ENCODE peak calls at places on chromosome 13, in eight cellular contexts. N is spleen, I is mammary epithelial cell, O is fibroblast of pulmonary artery, X is keratinocyte, F is HFF-Myc, T is choroid plexus epithelial cell, R is uterus. A is an unnamed sample.

GRCh38 chr13:53445682-53446081 is 417.1 kb downstream of the OLFM4 start:
- DNase-seq in X (no peak), T (no peak), I (no peak), N (no peak), R (no peak), O (no peak), F (no peak), A (no peak)

GRCh38 chr13:97211357-97211756 is 10.8 kb upstream of the MBNL2 start:
- DNase-seq in X (no peak), N (no peak), R (no peak), O (no peak), F (no peak), T (no peak), I (peak; percentile 45), A (no peak)

GRCh38 chr13:74886496-74886895 is 595.5 kb downstream of the TBC1D4 start:
- DNase-seq in X (no peak), T (peak; percentile 76), F (no peak), N (no peak), O (peak; percentile 34), I (peak; percentile 34), R (no peak), A (peak; percentile 53)

GRCh38 chr13:45928843-45929242 is 77.3 kb upstream of the SIAH3 start:
- DNase-seq in O (peak; percentile 14), N (no peak), F (no peak), I (peak; percentile 12), T (peak; percentile 35), X (no peak), R (no peak), A (no peak)

GRCh38 chr13:105202384-105202783 is 1333.1 kb downstream of the EFNB2 start:
- DNase-seq in N (no peak), T (peak; percentile 80), R (no peak), F (no peak), I (no peak), X (no peak), O (peak; percentile 56), A (peak; percentile 6)

GRCh38 chr13:23963184-23963931 is 66.1 kb upstream of the C1QTNF9B start:
- DNase-seq in F (no peak), R (no peak), X (no peak), O (no peak), N (no peak), T (no peak), I (no peak), A (no peak)

GRCh38 chr13:41782086-41782485 is 178.8 kb downstream of the VWA8 start:
- DNase-seq in O (no peak), F (no peak), I (no peak), N (no peak), T (no peak), X (no peak), R (no peak), A (no peak)

GRCh38 chr13:42728507-42729180 is 52.7 kb upstream of the FAM216B start:
- DNase-seq in T (peak; percentile 92), I (peak; percentile 17), F (no peak), O (no peak), N (no peak), R (no peak), X (no peak), A (no peak)

GRCh38 chr13:29704648-29705047 is 109.2 kb upstream of the SLC7A1 start:
- DNase-seq in N (no peak), I (no peak), F (no peak), T (no peak), X (no peak), O (no peak), R (no peak), A (peak; percentile 13)

GRCh38 chr13:31927219-31927653 is 104.3 kb upstream of the FRY start:
- DNase-seq in X (no peak), T (no peak), I (no peak), R (no peak), O (no peak), F (no peak), N (no peak), A (no peak)

GRCh38 chr13:101474419-101474957 is 22.0 kb downstream of the ITGBL1 start:
- DNase-seq in R (no peak), I (no peak), X (no peak), F (peak; percentile 69), T (peak; percentile 92), O (peak; percentile 84), N (no peak), A (peak; percentile 90)

GRCh38 chr13:73903561-73903960 is 230.6 kb downstream of the KLF12 start:
- DNase-seq in I (no peak), F (no peak), N (no peak), X (no peak), O (no peak), R (no peak), T (no peak), A (no peak)

GRCh38 chr13:41004875-41005693 is 14.0 kb downstream of the ELF1 start:
- DNase-seq in F (no peak), T (peak; percentile 36), N (no peak), I (no peak), X (no peak), R (no peak), O (peak; percentile 27), A (no peak)

GRCh38 chr13:113924184-113924583 is 49.7 kb downstream of the C13orf46 start:
- DNase-seq in O (no peak), I (no peak), N (no peak), T (no peak), F (no peak), X (no peak), R (no peak), A (no peak)

GRCh38 chr13:72849571-72849970 is 67.6 kb downstream of the PIBF1 start:
- DNase-seq in X (no peak), O (peak; percentile 35), R (no peak), I (no peak), T (peak; percentile 37), F (peak; percentile 6), N (no peak), A (peak; percentile 52)

GRCh38 chr13:35961461-35962220 is 169.5 kb downstream of the DCLK1 start:
- DNase-seq in I (no peak), F (no peak), N (no peak), X (no peak), T (peak; percentile 40), R (no peak), O (peak; percentile 20), A (peak; percentile 23)

GRCh38 chr13:99371956-99372355 is 64.8 kb upstream of the GPR183 start:
- DNase-seq in X (no peak), O (no peak), T (no peak), R (no peak), F (no peak), N (no peak), I (no peak), A (no peak)

GRCh38 chr13:52419080-52419479 is 13.1 kb upstream of the THSD1 start:
- DNase-seq in I (no peak), T (no peak), R (no peak), N (no peak), F (no peak), X (no peak), O (no peak), A (no peak)

GRCh38 chr13:59475911-59476310 is 687.8 kb downstream of the DIAPH3 start:
- DNase-seq in T (no peak), N (no peak), O (no peak), I (no peak), R (no peak), F (no peak), X (no peak), A (no peak)
- H3K4me3 ChIP-seq in T (no peak overlapping the region), N (no peak overlapping the region), O (no peak overlapping the region), I (no peak overlapping the region), R (no peak overlapping the region), F (no peak overlapping the region), X (no peak overlapping the region), A (no peak overlapping the region)

GRCh38 chr13:20706661-20707060 is 3.2 kb downstream of the IL17D start:
- DNase-seq in R (no peak), N (no peak), O (no peak), T (no peak), F (no peak), X (no peak), I (no peak), A (no peak)

GRCh38 chr13:20704459-20705069 is 1.1 kb downstream of the IL17D start:
- DNase-seq in F (no peak), I (no peak), X (no peak), O (no peak), T (no peak), N (no peak), R (no peak), A (no peak)

GRCh38 chr13:20702530-20702929 is 969 bp upstream of the IL17D start:
- DNase-seq in T (no peak), N (no peak), O (no peak), R (no peak), X (no peak), F (no peak), I (no peak), A (no peak)

GRCh38 chr13:20702945-20703784 is at the start of gene IL17D:
- DNase-seq in I (peak; percentile 7), N (peak; percentile 85), R (no peak), X (no peak), O (no peak), F (no peak), T (no peak), A (no peak)

GRCh38 chr13:20703785-20704458 is 423 bp downstream of the IL17D start:
- DNase-seq in T (peak; percentile 84), X (peak; percentile 15), I (peak; percentile 82), N (peak; percentile 95), R (peak; percentile 73), F (no peak), O (peak; percentile 81), A (peak; percentile 65)
- TF ChIP-seq CTCF in T (peak; percentile 44), X (peak; percentile 45), I (peak; percentile 44), N (peak; percentile 65), R (peak; percentile 89), F (peak; percentile 33), O (peak; percentile 25), A (no peak)

DNA sequence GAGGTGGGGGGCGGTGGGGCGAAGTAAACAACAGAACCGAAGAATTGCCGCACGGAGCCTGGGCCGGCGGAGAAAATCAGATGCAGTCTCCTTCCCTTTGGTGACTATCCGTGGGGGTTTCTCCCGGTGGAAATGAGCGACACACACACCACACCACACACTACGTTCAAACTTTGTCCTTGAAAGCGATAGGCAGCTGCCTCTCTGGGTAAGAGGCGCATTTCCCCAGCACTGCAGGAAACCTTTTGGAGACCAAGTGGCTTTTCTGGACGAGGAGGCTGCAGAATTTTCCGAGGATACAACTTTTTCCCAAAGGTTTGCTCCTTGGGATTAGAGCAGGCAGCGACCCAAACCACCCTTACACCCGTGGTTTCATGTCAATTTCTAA is 38.1 kb upstream of the FLT1 start:
- DNase-seq in F (no peak), X (no peak), T (peak; percentile 7), I (no peak), R (no peak), O (no peak), N (no peak), A (no peak)
- H3K4me3 ChIP-seq in F (peak overlapping the region; percentile 58), X (no peak overlapping the region), T (peak overlapping the region; percentile 54), I (no peak overlapping the region), R (no peak overlapping the region), O (peak overlapping the region; percentile 30), N (peak overlapping the region; percentile 56), A (peak overlapping the region; percentile 23)

DNA sequence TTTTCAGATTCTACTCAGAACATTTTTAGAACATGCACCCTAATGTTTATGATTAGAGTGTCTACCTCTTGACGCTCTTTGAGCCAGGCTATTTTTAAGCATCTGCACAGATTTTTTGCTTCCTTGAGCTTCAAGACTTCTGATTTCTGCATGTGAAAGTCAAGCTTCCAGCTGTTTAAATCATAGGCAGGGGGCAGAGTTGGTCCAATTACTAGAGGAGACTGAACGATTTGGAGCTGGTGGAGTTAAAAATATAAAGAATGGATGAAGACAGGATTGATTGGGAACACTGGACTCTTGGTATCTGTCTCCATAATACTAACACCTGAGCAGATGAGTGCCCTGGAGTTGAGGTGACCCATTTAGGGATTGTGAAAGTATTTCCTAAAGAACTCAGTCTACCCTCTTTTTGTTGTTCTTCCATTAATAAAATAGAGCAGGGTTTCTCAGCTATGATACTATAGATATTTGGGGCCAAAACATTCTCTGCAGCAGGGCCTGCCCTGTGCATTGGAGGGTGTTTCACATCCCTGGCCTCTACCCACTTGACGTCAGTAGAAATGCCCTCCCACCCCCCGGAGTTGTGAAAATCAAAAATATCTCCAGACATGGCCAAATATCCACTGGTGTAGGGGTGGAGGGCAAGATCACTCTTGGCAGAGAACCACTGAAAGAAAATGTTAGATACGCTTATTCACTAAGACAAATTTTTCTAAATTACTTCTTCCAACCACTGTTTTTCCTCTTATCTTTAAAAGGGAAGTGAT is 160.1 kb downstream of the COG6 start:
- DNase-seq in R (no peak), X (no peak), N (no peak), F (no peak), O (peak; percentile 53), T (peak; percentile 88), I (no peak), A (peak; percentile 27)
- TF ChIP-seq CTCF in R (no peak), X (no peak), N (no peak), F (no peak), O (peak; percentile 30), T (peak; percentile 61), I (peak; percentile 20), A (peak; percentile 12)

A was measured in fibroblast of mammary gland.